ENCODE peak calls at places on chromosomes 13 and 19, in seven cellular contexts. U is lower lobe of right lung, R is IMR-90, A is Peyer's patch, M is ascending aorta, O is neural progenitor cell, G is Caco-2. Z is an unnamed sample.
A peak's percentile ranks its signal among the peaks of the same experiment; 100 is the strongest.

GRCh38 chr13:48528720-48529119 is 4.2 kb downstream of the RCBTB2 start:
- DNase-seq in G (no peak), U (no peak), O (no peak), A (no peak), M (no peak), R (no peak), Z (no peak)

GRCh38 chr13:80337706-80338105 is 3.2 kb downstream of the SPRY2 start:
- DNase-seq in O (no peak), A (no peak), M (no peak), G (no peak), U (no peak), R (no peak), Z (peak; percentile 20)

GRCh38 chr19:7888145-7888825 is at the start of gene LRRC8E:
- DNase-seq in U (peak; percentile 79), O (peak; percentile 83), G (peak; percentile 85), A (peak; percentile 86), M (no peak), R (peak; percentile 55), Z (peak; percentile 52)

GRCh38 chr13:19590423-19590822 is 29.1 kb upstream of the TPTE2 start:
- DNase-seq in O (no peak), R (no peak), A (no peak), M (no peak), G (no peak), U (no peak), Z (no peak)

GRCh38 chr13:88857256-88857655 is 1186.1 kb downstream of the SLITRK5 start:
- DNase-seq in R (no peak), O (no peak), G (no peak), A (no peak), M (no peak), U (no peak), Z (peak; percentile 75)

GRCh38 chr19:3234800-3235199 is 10.3 kb downstream of the CELF5 start:
- DNase-seq in G (peak; percentile 28), R (no peak), U (no peak), M (no peak), A (no peak), O (no peak), Z (no peak)

GRCh38 chr13:32246468-32246867 is 68.7 kb downstream of the ZAR1L start:
- DNase-seq in O (peak; percentile 83), A (no peak), R (peak; percentile 76), U (peak; percentile 57), G (peak; percentile 85), M (peak; percentile 81), Z (peak; percentile 60)

GRCh38 chr19:55340144-55340783 is 588 bp downstream of the KMT5C start:
- DNase-seq in U (peak; percentile 66), O (no peak), R (no peak), M (no peak), A (peak; percentile 58), G (peak; percentile 41), Z (no peak)

GRCh38 chr19:10104665-10105221 is 1.4 kb upstream of the PPAN start:
- DNase-seq in A (no peak), M (no peak), O (no peak), U (no peak), R (no peak), G (no peak), Z (no peak)

GRCh38 chr13:64078480-64078936 is 2662.9 kb upstream of the PCDH20 start:
- DNase-seq in U (no peak), O (no peak), G (no peak), R (no peak), M (no peak), A (no peak), Z (no peak)

GRCh38 chr13:90395846-90396245 is 951.6 kb upstream of the MIR17HG start:
- DNase-seq in G (no peak), U (no peak), R (no peak), O (no peak), M (no peak), A (no peak), Z (no peak)

GRCh38 chr13:110644892-110645521 is 29.7 kb downstream of the NAXD start:
- DNase-seq in U (peak; percentile 81), M (peak; percentile 72), G (peak; percentile 35), R (peak; percentile 55), O (peak; percentile 93), A (peak; percentile 75), Z (peak; percentile 50)

GRCh38 chr19:57941593-57941992 is 5.9 kb downstream of the ZNF256 start:
- DNase-seq in G (no peak), U (no peak), A (no peak), R (no peak), O (no peak), M (no peak), Z (no peak)

GRCh38 chr19:35015576-35016351 is 14.5 kb upstream of the SCN1B start:
- DNase-seq in G (no peak), A (no peak), R (peak; percentile 64), M (no peak), O (no peak), U (no peak), Z (no peak)

GRCh38 chr13:20672772-20673171 is 30.7 kb upstream of the IL17D start:
- DNase-seq in R (peak; percentile 28), A (no peak), M (no peak), O (no peak), G (no peak), U (no peak), Z (peak; percentile 13)

GRCh38 chr13:94232956-94233355 is 246.5 kb downstream of the DCT start:
- DNase-seq in A (no peak), R (no peak), O (no peak), U (no peak), G (no peak), M (no peak), Z (no peak)

GRCh38 chr19:33408538-33408937 is 35.0 kb downstream of the CEBPG start:
- DNase-seq in A (no peak), R (no peak), U (no peak), O (no peak), G (no peak), M (no peak), Z (no peak)

GRCh38 chr13:107124129-107124718 is 556.3 kb upstream of the ARGLU1 start:
- DNase-seq in R (peak; percentile 36), U (no peak), G (peak; percentile 62), A (no peak), M (no peak), O (peak; percentile 31), Z (peak; percentile 17)

DNA sequence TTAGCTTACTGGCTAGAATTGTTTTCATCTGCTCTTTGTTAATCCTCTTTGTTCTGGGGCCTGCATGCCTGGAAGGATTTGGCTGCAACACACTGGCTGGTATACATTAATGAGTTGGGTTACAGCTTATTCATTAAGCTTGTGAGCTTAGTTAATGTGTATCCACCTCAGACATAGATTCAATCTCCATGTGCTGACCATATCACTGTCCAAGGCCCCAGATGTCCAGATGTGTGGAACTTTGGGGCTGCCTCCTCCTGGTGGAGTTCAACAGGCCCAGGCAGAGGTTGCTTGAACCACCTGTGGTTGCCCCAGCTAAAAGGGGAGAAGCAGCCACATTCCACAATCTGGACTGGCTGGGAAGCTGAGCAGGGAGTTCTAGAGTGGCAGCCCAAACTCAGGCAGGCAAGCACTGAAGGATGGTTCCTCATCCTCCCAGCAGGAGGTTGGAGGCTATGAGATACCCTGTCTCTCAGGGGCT is 5.4 kb downstream of the DIAPH3 start:
- DNase-seq in O (peak; percentile 81), M (no peak), U (no peak), A (no peak), G (no peak), R (no peak), Z (no peak)
- TF ChIP-seq CTCF in O (no peak), M (no peak), U (no peak), A (no peak), G (no peak), R (no peak), Z (no peak)

DNA sequence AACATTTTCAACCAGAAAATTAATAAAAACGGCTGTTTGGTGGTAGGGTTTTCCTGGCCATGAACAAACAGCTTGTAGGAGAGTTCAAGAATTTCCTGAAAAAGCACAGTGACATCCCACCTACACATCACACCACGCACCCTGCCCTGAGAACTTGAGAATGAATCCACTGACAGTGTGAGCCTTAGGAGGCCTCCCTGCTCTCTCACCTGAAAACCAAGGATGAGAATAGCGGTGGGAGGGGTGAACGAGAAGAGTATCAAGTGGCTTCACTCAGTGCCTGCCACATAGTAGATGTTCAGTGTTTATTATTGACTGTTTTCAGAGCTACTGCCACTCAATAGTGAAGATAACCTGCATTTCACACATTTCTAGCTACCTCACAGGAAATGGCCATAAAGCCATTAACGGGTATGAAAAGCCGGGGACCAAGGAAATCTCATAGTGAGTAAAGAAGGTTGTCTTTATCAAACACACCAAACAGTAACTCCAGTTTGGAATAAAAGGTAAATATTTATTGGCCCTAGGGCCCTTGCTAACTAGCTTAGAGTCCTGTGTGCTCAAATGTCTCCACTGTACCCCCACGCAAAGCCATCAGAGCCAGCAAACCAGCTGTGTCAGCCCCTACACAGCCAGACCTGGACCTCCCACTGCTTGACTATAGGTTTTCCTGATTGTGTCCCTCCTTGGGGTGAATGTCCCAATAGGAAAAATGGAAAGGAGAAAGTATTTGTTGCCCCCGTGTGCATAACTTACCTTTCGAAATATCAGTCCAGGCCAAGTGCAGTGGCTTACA is 40.6 kb downstream of the TPT1 start:
- DNase-seq in A (no peak), U (no peak), M (no peak), O (no peak), R (no peak), G (no peak), Z (no peak)
- H3K4me3 ChIP-seq in A (no peak overlapping the region), U (no peak overlapping the region), M (no peak overlapping the region), O (no peak overlapping the region), R (no peak overlapping the region), G (no peak overlapping the region), Z (no peak overlapping the region)

GRCh38 chr19:1145635-1146417 is 28.2 kb downstream of the SBNO2 start:
- DNase-seq in A (no peak), G (no peak), R (no peak), O (no peak), U (no peak), M (no peak), Z (no peak)

GRCh38 chr19:1146858-1147780 is 26.9 kb downstream of the SBNO2 start:
- DNase-seq in G (no peak), A (no peak), R (no peak), M (no peak), U (no peak), O (no peak), Z (no peak)

GRCh38 chr19:1146418-1146711 is 27.7 kb downstream of the SBNO2 start:
- DNase-seq in U (no peak), O (no peak), G (no peak), M (no peak), A (no peak), R (no peak), Z (no peak)

GRCh38 chr19:1143828-1144399 is 30.2 kb downstream of the SBNO2 start:
- DNase-seq in G (no peak), U (no peak), O (no peak), M (no peak), A (no peak), R (no peak), Z (no peak)

GRCh38 chr19:1144741-1145140 is 29.3 kb downstream of the SBNO2 start:
- DNase-seq in R (no peak), O (no peak), M (no peak), G (no peak), U (no peak), A (no peak), Z (no peak)
- H3K36me3 ChIP-seq in R (peaks cover 54% of the 10 kb centered on the region), O (no peaks in the 10 kb centered on the region), M (peaks cover 59% of the 10 kb centered on the region), G (peaks cover 5% of the 10 kb centered on the region), U (peaks cover 61% of the 10 kb centered on the region), A (peaks cover 68% of the 10 kb centered on the region), Z (peaks cover 31% of the 10 kb centered on the region)

DNA sequence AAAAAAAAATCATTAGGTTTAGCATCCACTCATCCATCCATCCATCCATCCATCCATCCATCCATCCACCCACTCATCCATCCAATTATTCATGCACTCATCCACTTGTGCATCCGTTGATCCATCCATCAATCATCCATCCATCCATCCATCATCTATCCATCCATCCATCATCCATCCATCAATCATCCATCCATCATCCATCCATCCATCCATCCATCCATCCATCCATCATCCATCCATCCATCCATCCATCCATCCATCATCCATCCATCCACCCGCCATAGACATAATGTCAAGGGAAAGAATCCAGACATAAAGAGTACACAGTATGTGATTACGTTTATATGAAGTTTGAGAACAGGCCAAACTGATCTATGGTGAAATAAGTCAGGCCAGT is 9.0 kb upstream of the SELENOW start:
- DNase-seq in O (no peak), R (no peak), U (no peak), A (no peak), G (no peak), M (no peak), Z (no peak)
- TF ChIP-seq CTCF in O (no peak), R (no peak), U (no peak), A (no peak), G (no peak), M (no peak), Z (no peak)

Z was measured in bronchial epithelial cell.